ENCODE peak calls at places on chromosomes 1 and 21, in four cellular contexts. S, N, U and F are unnamed samples.

GRCh38 chr1:53362851-53363642 is 35.2 kb upstream of the LRP8 start:
- DNase-seq in S (no peak), N (no peak), U (no peak), F (no peak)

GRCh38 chr1:186421446-186421845 is 39.5 kb downstream of the PDC start:
- DNase-seq in S (no peak), N (no peak), U (no peak), F (no peak)

GRCh38 chr1:234221601-234222000 is 151.7 kb upstream of the COA6 start:
- DNase-seq in S (no peak), N (no peak), U (no peak), F (no peak)

GRCh38 chr1:46601257-46602007 is 2.6 kb downstream of the MKNK1 start:
- DNase-seq in S (no peak), N (no peak), U (no peak), F (no peak)

GRCh38 chr1:174990382-174990999 is 9.3 kb upstream of the CACYBP start:
- DNase-seq in S (no peak), N (no peak), U (no peak), F (peak; percentile 32)

GRCh38 chr1:185837711-185838110 is 103.5 kb downstream of the HMCN1 start:
- DNase-seq in S (no peak), N (no peak), U (no peak), F (no peak)

GRCh38 chr1:64010316-64010715 is 193.1 kb upstream of the UBE2U start:
- DNase-seq in S (no peak), N (no peak), U (no peak), F (no peak)

GRCh38 chr1:204714194-204714860 is 28.8 kb upstream of the LRRN2 start:
- DNase-seq in S (no peak), N (no peak), U (no peak), F (no peak)

GRCh38 chr1:205350124-205350523 is 6.6 kb downstream of the KLHDC8A start:
- DNase-seq in S (no peak), N (no peak), U (no peak), F (no peak)

GRCh38 chr1:113278777-113279176 is 111.5 kb upstream of the MAGI3 start:
- DNase-seq in S (no peak), N (no peak), U (no peak), F (no peak)

GRCh38 chr1:182698977-182699672 is 14.7 kb upstream of the RGS8 start:
- DNase-seq in S (no peak), N (no peak), U (no peak), F (no peak)

GRCh38 chr1:47334765-47335435 is 1.3 kb downstream of the CMPK1 start:
- DNase-seq in S (no peak), N (peak; percentile 36), U (no peak), F (no peak)

GRCh38 chr1:152448095-152448494 is 34.0 kb upstream of the CRNN start:
- DNase-seq in S (no peak), N (no peak), U (no peak), F (no peak)

GRCh38 chr21:45299864-45300785 is 12.4 kb upstream of the POFUT2 start:
- DNase-seq in S (peak; percentile 75), N (no peak), U (no peak), F (no peak)

GRCh38 chr21:45301521-45302081 is 13.9 kb upstream of the POFUT2 start:
- DNase-seq in S (peak; percentile 66), N (no peak), U (no peak), F (no peak)

GRCh38 chr21:45302082-45303061 is 14.7 kb upstream of the POFUT2 start:
- DNase-seq in S (peak; percentile 77), N (no peak), U (peak; percentile 37), F (peak; percentile 72)

GRCh38 chr21:45299026-45299863 is 11.6 kb upstream of the POFUT2 start:
- DNase-seq in S (peak; percentile 74), N (no peak), U (no peak), F (no peak)

GRCh38 chr21:45300786-45301520 is 13.3 kb upstream of the POFUT2 start:
- DNase-seq in S (peak; percentile 74), N (no peak), U (no peak), F (no peak)
- H3K27ac ChIP-seq in S (peak overlapping the region; percentile 85), N (no peak overlapping the region), U (peak overlapping the region; percentile 65), F (no peak overlapping the region)

GRCh38 chr1:110482662-110483307 is 31.8 kb downstream of the PROK1 start:
- DNase-seq in S (peak; percentile 77), N (no peak), U (no peak), F (no peak)
- H3K4me1 ChIP-seq in S (peaks cover 15% of the 10 kb centered on the region), N (no peaks in the 10 kb centered on the region), U (no peaks in the 10 kb centered on the region), F (no peaks in the 10 kb centered on the region)

DNA sequence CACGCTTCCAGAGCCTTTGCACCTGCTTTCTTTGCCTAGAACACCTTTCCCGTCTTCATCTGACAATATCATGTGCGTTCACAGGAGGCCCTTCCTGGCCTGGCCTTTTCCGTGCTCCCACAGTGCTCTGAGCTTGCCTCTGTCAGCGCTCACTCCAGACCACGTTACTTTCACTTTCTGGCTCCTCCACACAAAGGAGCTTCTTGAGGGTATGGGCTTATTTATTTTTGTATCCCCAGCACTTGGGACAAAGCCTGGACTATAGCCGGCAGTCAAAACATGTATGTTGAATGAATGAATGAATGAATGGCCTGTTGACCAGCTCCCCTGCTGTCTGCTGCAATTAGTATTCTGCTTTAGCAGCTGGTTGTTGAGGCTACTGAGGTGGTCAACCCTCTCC is 11.1 kb downstream of the LRRC71 start:
- DNase-seq in S (no peak), N (no peak), U (no peak), F (no peak)
- H3K27me3 ChIP-seq in S (peaks cover 40% of the 10 kb centered on the region), N (peaks cover 2% of the 10 kb centered on the region), U (peaks cover 20% of the 10 kb centered on the region), F (peaks cover 14% of the 10 kb centered on the region)

GRCh38 chr1:30822966-30823581 is 65.5 kb upstream of the LAPTM5 start:
- DNase-seq in S (no peak), N (no peak), U (no peak), F (no peak)
- H3K27ac ChIP-seq in S (peak overlapping the region; percentile 87), N (no peak overlapping the region), U (no peak overlapping the region), F (no peak overlapping the region)

DNA sequence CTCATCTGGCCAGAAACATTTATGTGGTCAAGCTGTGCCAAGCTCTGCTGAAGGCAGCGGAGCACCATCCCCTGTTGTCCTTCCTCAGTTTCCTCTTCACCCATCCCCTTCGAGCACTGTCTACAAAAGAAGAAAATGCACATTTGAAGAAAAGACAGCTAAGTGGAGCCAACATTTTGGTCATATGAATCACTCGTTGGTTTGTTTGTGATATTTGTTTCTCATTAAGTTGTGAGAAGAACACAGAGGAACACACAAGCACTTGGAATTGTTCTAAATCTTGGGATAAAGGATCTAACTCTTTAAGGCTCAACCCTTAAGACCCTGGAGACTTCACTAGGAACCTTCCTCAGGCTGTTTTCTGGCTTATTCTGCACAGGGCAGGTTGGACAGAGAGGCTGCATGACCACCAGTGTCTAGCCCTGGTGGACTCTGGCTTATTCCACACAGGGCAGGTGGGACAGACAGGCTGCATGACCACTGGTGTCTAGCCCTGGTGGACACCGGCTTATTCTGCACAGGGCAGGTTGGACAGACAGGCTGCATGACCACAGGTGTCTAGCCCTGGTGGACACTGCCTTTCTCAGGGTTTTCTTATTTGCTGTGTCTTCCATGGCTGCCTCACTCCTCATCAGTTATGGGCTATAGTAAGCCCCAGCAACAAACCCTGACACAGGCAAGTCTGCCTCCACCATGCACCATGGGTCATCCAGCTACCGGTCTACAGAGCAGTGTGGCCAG is 35.3 kb upstream of the COL6A2 start:
- DNase-seq in S (no peak), N (no peak), U (no peak), F (no peak)
- H3K4me1 ChIP-seq in S (peaks cover 8% of the 10 kb centered on the region), N (peaks cover 1% of the 10 kb centered on the region), U (no peaks in the 10 kb centered on the region), F (peaks cover 2% of the 10 kb centered on the region)

DNA sequence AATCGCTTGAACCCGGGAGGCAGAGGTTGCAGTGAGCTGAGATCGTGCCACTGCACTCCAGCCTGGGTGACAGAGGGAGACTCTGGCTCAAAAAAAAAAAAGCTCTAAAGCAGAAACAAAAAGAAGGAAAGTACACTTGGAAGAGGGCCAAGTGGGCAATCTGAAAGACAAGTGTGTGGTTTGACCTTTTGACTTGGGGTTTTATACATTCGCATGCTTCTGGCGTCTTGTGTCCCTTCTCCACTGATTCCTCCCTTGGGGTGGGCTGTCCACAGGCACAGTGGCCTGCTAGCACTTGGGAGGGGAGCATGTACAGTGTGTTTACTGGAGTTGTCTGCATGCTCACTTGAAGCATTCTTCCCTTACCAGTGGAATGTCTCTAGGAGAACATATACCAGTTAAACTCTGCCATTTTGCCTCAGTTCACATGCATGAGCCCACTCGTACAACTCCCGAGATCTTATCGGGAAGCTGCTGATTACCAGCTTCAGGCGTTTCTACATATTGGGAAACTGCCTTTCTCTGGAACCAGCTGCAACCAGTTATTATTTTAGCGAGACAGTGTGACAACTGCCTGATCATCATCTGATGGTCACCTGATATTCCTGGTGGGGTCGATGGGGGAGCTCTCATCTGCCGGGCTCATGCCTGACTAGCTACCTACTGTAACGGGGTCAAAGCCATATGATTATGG is 113.5 kb upstream of the ZNF678 start:
- DNase-seq in S (no peak), N (no peak), U (no peak), F (no peak)
- H3K27me3 ChIP-seq in S (peaks cover 20% of the 10 kb centered on the region), N (no peaks in the 10 kb centered on the region), U (no peaks in the 10 kb centered on the region), F (peaks cover 4% of the 10 kb centered on the region)

DNA sequence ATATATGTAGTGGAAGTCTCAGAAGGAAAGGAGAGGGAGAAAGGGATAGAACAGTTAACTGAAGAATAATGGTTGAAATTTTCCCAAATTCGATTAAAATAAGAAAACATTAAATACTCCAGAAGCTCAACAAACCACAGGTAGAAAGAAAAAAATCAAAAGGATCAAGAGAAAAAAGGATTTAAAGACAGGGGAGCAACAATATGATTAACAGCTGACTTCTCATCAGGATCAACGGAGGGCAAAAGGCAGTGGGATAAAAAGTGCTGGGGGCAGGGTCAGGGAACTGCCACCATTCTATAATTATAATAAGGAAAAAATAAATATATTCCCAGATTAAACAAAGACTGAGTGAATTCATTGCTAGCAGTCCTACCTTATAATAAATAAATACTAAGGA is 55.3 kb downstream of the CDKN2C start:
- DNase-seq in S (no peak), N (no peak), U (no peak), F (no peak)
- H3K27ac ChIP-seq in S (no peak overlapping the region), N (no peak overlapping the region), U (no peak overlapping the region), F (no peak overlapping the region)

GRCh38 chr1:9165396-9165795 is 36.5 kb upstream of the GPR157 start:
- DNase-seq in S (no peak), N (no peak), U (no peak), F (no peak)
- H3K4me1 ChIP-seq in S (peaks cover 46% of the 10 kb centered on the region), N (peaks cover 42% of the 10 kb centered on the region), U (no peaks in the 10 kb centered on the region), F (no peaks in the 10 kb centered on the region)